ENCODE peak calls at places on chromosomes 5 and 9, in six cellular contexts. Q is brain microvascular endothelial cell, P is neural crest cell, I is GM23338, H is AG04449, B is prostate gland. V is an unnamed sample.

GRCh38 chr5:54514841-54515432 is 2.6 kb upstream of the SNX18 start:
- DNase-seq in I (no peak), B (no peak), P (no peak), Q (peak), H (peak), V (peak)

GRCh38 chr5:147234825-147235635 is at the start of gene STK32A:
- DNase-seq in B (no peak), H (no peak), I (peak), Q (no peak), P (peak), V (no peak)

GRCh38 chr9:12973702-12974101 is 198.9 kb downstream of the LURAP1L start:
- DNase-seq in B (no peak), I (no peak), P (no peak), Q (no peak), H (no peak), V (no peak)

GRCh38 chr5:100647461-100648230 is 112.5 kb downstream of the FAM174A start:
- DNase-seq in I (peak), Q (peak), B (peak), H (no peak), P (no peak), V (no peak)

GRCh38 chr5:171615201-171616001 is 170.2 kb upstream of the SMIM23 start:
- DNase-seq in H (no peak), I (peak), B (no peak), Q (no peak), P (no peak), V (no peak)

GRCh38 chr9:27117489-27118135 is 8.6 kb downstream of the TEK start:
- DNase-seq in H (no peak), Q (peak), P (no peak), I (no peak), B (no peak), V (no peak)

GRCh38 chr9:133921866-133922265 is 70.3 kb downstream of the VAV2 start:
- DNase-seq in Q (no peak), I (no peak), H (no peak), B (no peak), P (no peak), V (no peak)

GRCh38 chr5:88172847-88173758 is 95.5 kb downstream of the TMEM161B start:
- DNase-seq in Q (no peak), H (no peak), I (peak), P (no peak), B (no peak), V (no peak)

GRCh38 chr5:761206-761771 is 23.2 kb downstream of the ZDHHC11B start:
- DNase-seq in I (no peak), P (no peak), H (no peak), B (no peak), Q (no peak), V (no peak)

GRCh38 chr5:168713051-168713450 is 133.9 kb upstream of the PANK3 start:
- DNase-seq in H (no peak), P (no peak), I (no peak), B (no peak), Q (no peak), V (no peak)

GRCh38 chr9:110669439-110669838 is 848 bp downstream of the MUSK start:
- DNase-seq in P (no peak), B (no peak), H (no peak), Q (no peak), I (no peak), V (no peak)

GRCh38 chr5:125470503-125470902 is 724.1 kb upstream of the ZNF608 start:
- DNase-seq in B (no peak), H (no peak), Q (no peak), P (no peak), I (no peak), V (no peak)

DNA sequence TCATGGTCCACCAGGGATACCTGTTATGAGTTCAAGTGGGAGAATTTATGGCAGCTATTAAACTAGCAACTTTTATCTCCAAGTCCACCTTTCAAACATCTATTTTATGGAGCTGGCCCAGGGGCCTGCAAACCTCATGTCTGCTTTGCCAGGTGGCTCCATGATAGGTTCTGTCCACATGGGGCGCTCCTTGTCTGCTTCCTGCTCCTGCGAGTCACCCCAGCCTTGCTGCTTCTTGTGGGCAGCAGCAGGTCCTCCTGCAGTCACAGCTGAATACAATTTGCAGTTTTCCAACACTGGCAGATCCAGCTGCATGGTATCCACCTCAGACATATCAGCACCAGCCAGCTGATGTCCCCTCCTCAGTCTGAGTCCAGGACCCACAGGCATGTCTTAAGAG is 39.6 kb upstream of the FRRS1L start:
- DNase-seq in Q (no peak), P (no peak), I (peak), H (no peak), B (no peak), V (no peak)
- TF ChIP-seq CTCF in Q (peak), P (no peak), I (peak), H (no peak), B (no peak), V (no peak)

GRCh38 chr9:84966876-84967830 is 297.6 kb downstream of the NTRK2 start:
- DNase-seq in P (peak), I (peak), Q (no peak), H (no peak), B (no peak), V (no peak)
- TF ChIP-seq CTCF in P (peak), I (peak), Q (peak), H (no peak), B (no peak), V (peak)

DNA sequence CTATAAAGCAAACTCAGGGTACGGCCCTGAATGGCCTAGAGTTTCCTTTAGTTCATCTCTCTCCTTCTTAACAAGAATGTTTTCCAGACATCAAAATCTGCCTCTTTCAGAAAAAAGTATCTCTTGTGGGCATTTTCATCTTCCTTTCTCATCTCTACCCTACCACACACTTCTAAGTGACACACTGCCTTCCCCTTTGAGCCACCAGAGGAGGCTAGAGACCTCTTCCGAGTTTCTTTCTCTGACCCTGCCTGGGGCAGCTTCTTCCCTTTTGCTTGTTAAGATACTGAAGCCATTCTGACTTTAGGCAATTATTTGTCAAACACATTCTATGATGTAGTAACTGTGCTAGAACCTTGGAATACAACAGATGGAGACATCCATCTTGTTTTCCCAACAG is 8.7 kb upstream of the SV2C start:
- DNase-seq in B (peak), H (no peak), P (no peak), Q (no peak), I (peak), V (no peak)
- TF ChIP-seq CTCF in B (peak), H (no peak), P (peak), Q (peak), I (peak), V (peak)

GRCh38 chr5:57651127-57651526 is 168.5 kb upstream of the ACTBL2 start:
- DNase-seq in P (no peak), Q (no peak), H (no peak), I (no peak), B (no peak), V (no peak)

GRCh38 chr5:57655228-57655627 is 172.6 kb upstream of the ACTBL2 start:
- DNase-seq in B (no peak), I (no peak), H (no peak), P (no peak), Q (no peak), V (no peak)

GRCh38 chr5:57653636-57654290 is 171.2 kb upstream of the ACTBL2 start:
- DNase-seq in B (no peak), P (no peak), I (no peak), Q (no peak), H (no peak), V (no peak)

DNA sequence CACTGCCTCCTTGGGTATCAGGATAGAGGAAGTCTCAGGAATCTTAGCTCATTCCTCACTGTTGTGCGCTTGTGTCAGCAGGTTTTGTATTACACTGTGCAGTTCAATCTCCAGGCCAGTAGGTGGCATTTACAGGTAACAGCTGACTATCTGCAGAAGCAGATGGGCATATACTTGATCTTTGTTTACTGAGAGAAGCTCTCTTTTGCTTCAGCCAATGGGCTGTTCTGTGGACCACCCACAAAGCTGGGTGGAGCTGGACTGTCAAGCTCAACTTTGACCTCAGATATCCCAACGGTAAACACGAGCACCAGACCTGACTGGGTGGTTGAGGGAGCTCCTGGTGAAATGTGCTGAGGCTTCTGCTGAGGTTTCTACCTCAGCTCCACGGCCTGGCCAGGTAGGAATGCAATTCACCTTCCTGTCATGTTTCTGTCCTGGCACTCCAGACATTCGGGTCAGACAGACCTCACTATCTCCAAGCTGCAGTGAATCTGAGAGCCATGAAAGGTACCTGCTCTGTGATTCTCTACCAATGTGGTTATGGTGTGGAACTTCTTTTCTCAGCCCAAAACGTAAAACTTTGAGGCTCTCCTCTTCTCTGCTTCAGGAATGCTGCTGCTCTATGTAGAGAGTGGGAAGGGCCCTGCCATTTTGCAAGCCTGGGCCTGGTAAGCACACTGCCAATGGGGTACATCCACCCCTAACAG is 167.9 kb upstream of the ACTBL2 start:
- DNase-seq in H (no peak), I (peak), B (peak), Q (peak), P (no peak), V (no peak)
- TF ChIP-seq CTCF in H (peak), I (peak), B (peak), Q (peak), P (peak), V (peak)

V was measured in astrocyte of the cerebellum.